ENCODE peak calls at places on chromosome 1, in eight cellular contexts. M is H54; Q is activated CD8-positive, alpha-beta memory T cell treated with anti-CD3 and anti-CD28 coated beads for 24 hours; J is lower lobe of right lung; P is NB4; R is kidney epithelial cell; V is AG08396; A is fibroblast of the conjunctiva. H is an unnamed sample.

GRCh38 chr1:207883104-207883651 is 27.7 kb downstream of the CD34 start:
- DNase-seq in M (no peak), Q (no peak), J (no peak), P (no peak), R (no peak), V (no peak), A (no peak), H (no peak)

GRCh38 chr1:109821831-109822745 is 58.4 kb upstream of the EPS8L3 start:
- DNase-seq in M (peak), Q (no peak), J (peak), P (peak), R (no peak), V (peak), A (peak), H (no peak)

GRCh38 chr1:234699795-234700665 is 90.1 kb upstream of the IRF2BP2 start:
- DNase-seq in M (peak), Q (peak), J (no peak), P (peak), R (no peak), V (peak), A (no peak), H (no peak)

GRCh38 chr1:182995894-182996293 is 27.3 kb upstream of the LAMC1 start:
- DNase-seq in M (no peak), Q (no peak), J (no peak), P (peak), R (no peak), V (no peak), A (no peak), H (no peak)

GRCh38 chr1:233293556-233294446 is 1.7 kb downstream of the PCNX2 start:
- DNase-seq in M (no peak), Q (no peak), J (no peak), P (no peak), R (no peak), V (peak), A (no peak), H (no peak)

GRCh38 chr1:39026051-39026946 is at the start of gene NDUFS5:
- DNase-seq in M (peak), Q (peak), J (peak), P (peak), R (peak), V (peak), A (peak), H (peak)

GRCh38 chr1:33181038-33181861 is 593 bp downstream of the TRIM62 start:
- DNase-seq in M (peak), Q (peak), J (peak), P (peak), R (no peak), V (peak), A (no peak), H (peak)

GRCh38 chr1:50620680-50621329 is 197.6 kb upstream of the DMRTA2 start:
- DNase-seq in M (peak), Q (no peak), J (peak), P (peak), R (peak), V (peak), A (no peak), H (peak)

H was measured in ACHN.